ENCODE peak calls at places on chromosomes 12 and 14, in five cellular contexts. G is brain microvascular endothelial cell, B is body of pancreas, W is nephron progenitor cell, Z is tibial nerve. N is an unnamed sample.

GRCh38 chr12:51225800-51226199 is 7.9 kb upstream of the POU6F1 start:
- DNase-seq in B (no peak), G (no peak), W (no peak), Z (no peak), N (no peak)

GRCh38 chr14:20477211-20477876 is 8.1 kb downstream of the PNP start:
- DNase-seq in G (peak), B (peak), W (no peak), Z (no peak), N (no peak)

GRCh38 chr12:98464155-98464554 is 51.2 kb upstream of the TMPO start:
- DNase-seq in W (no peak), Z (no peak), B (no peak), G (peak), N (no peak)

GRCh38 chr14:49880267-49881064 is 12.4 kb upstream of the ARF6 start:
- DNase-seq in G (no peak), W (peak), Z (no peak), B (no peak), N (no peak)

GRCh38 chr12:91777268-91777997 is 368.2 kb downstream of the BTG1 start:
- DNase-seq in W (no peak), Z (no peak), G (peak), B (no peak), N (no peak)

GRCh38 chr14:99288948-99289347 is 17.0 kb upstream of the BCL11B start:
- DNase-seq in Z (no peak), B (no peak), G (no peak), W (no peak), N (no peak)

GRCh38 chr14:37230551-37231194 is 32.9 kb downstream of the MIPOL1 start:
- DNase-seq in W (peak), G (peak), B (no peak), Z (peak), N (no peak)

GRCh38 chr12:39426636-39427245 is 16.2 kb downstream of the KIF21A start:
- DNase-seq in Z (no peak), W (no peak), G (no peak), B (no peak), N (no peak)

GRCh38 chr12:76183459-76184186 is 99.1 kb upstream of the NAP1L1 start:
- DNase-seq in B (no peak), Z (peak), G (peak), W (no peak), N (no peak)

GRCh38 chr14:74488788-74489397 is 4.2 kb downstream of the NPC2 start:
- DNase-seq in W (no peak), B (no peak), Z (no peak), G (no peak), N (no peak)

GRCh38 chr12:24066865-24067264 is 117.4 kb upstream of the SOX5 start:
- DNase-seq in G (peak), Z (no peak), W (no peak), B (no peak), N (no peak)

GRCh38 chr14:72925171-72925759 is 999 bp upstream of the DCAF4 start:
- DNase-seq in Z (no peak), G (no peak), B (no peak), W (no peak), N (no peak)

GRCh38 chr12:127115468-127116035 is 1151.4 kb upstream of the TMEM132C start:
- DNase-seq in Z (no peak), W (no peak), G (no peak), B (no peak), N (no peak)

GRCh38 chr14:26841920-26842741 is 244.3 kb upstream of the NOVA1 start:
- DNase-seq in B (peak), Z (peak), W (no peak), G (peak), N (no peak)

GRCh38 chr12:23628836-23629235 is 320.6 kb downstream of the SOX5 start:
- DNase-seq in B (no peak), G (no peak), Z (no peak), W (no peak), N (no peak)

GRCh38 chr12:82527165-82527780 is 159.4 kb upstream of the TMTC2 start:
- DNase-seq in W (peak), Z (peak), B (peak), G (peak), N (no peak)

GRCh38 chr12:103800252-103800771 is 40.7 kb downstream of the NT5DC3 start:
- DNase-seq in W (no peak), Z (peak), G (peak), B (peak), N (no peak)

GRCh38 chr12:131102991-131103609 is 149.4 kb downstream of the ADGRD1 start:
- DNase-seq in Z (no peak), B (no peak), G (no peak), W (no peak), N (peak)

DNA sequence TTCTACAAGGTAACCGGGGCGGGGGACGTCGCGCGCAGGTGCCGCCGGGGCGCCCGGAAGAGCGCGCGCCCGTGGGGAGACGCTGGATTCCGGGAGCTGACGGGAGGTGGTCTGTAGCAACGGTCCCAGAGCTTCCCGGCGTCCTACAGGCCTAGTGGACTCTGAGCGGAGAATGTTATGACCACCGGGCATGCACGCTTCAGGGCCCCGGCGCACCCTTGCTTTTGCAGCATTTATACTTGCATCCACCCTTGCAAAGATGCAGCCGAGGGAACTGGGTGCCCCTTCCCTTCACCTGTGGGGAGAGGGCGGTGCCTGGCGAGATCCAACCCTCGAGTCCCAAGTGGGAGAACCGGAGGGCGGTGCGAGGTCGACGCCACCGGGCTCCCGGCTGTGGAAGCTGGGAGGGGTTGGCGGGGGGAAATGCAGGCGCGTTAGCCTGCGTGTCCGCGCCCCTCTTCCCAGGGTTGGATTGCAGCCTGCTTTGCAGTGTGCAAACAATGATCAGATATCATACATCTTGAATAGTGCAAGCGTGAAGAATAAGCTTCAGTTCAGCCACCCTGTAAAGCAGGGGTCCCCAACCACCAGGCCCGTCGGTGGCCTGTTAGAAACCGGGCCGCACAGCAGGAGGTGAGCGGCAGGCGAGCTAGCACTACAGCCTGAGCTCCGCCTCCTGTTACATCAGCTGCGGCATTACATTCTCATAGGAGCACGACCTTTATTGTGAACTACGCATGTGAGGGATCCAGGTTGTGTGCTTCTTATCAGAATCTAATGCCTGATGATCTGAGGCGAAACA is 576 bp downstream of the ERP29 start:
- DNase-seq in G (peak), Z (no peak), W (peak), B (peak), N (peak)
- TF ChIP-seq CTCF in G (no peak), Z (no peak), W (no peak), B (no peak), N (peak)

DNA sequence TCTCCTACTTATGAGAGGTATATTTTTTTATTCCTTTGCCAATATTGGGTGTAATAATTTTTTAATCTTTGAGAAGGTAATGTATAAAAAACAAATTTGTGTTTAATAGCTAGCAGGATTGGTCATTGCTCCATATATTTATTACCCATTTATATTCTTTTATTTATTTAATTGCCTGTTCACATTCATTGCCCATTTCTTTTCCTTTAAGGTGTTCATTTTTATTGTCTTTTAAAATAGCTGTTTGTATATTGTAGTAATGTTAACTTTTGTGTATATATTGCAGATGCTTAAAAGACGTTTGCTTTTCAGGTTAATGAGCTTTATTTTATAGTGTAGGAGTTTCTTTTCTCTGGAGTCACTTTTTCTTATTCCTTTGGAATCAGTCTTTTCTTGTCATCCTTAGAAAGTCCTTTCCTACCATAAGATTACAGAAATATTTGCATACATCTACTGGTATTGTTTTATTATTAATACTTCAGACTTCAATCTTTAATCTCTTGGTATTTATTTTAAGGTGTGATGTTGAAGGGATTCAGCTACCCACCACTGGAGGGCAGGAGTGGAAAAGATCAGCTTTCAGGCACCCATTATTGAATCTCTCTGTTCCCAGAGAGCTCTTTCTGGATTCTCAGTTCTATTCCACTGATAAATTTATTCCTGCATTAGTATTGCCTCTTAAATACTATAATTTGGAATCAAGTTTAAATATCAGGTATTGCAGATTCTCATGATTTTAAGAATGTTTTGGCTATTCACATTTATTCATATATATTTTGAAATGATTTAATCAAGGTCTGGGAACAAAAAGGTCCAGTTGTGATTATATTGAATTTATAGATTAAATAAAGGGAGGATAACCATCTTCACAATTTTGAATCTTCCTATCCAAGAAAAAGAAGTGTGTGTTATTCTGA is 17.3 kb downstream of the PPM1A start:
- DNase-seq in B (no peak), Z (no peak), G (peak), W (no peak), N (no peak)
- TF ChIP-seq CTCF in B (no peak), Z (no peak), G (peak), W (no peak), N (peak)

DNA sequence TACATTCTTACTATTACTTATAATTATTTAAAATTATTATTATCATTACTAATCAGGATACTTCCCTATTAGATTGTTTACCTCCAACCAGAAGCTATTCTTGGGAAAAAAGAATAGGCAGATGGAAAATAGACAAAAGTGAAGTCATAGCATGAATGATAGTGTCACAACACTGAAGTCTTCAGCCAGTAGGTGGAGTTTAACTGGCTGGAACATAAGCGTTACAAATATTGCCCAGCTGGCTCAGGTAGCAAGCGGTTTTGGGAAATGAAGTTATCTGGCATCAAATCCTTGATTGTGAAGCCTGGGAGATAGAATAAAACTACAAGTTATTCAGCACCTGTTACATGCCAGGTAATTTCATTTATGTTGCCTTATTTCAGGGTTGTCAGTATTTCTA is 762.9 kb downstream of the C12orf50 start:
- DNase-seq in Z (no peak), G (no peak), B (no peak), W (no peak), N (no peak)
- TF ChIP-seq CTCF in Z (no peak), G (peak), B (no peak), W (no peak), N (peak)

GRCh38 chr12:128798543-128799341 is 25.0 kb downstream of the SLC15A4 start:
- DNase-seq in Z (no peak), G (no peak), W (peak), B (no peak), N (no peak)
- TF ChIP-seq CTCF in Z (no peak), G (peak), W (no peak), B (no peak), N (peak)

DNA sequence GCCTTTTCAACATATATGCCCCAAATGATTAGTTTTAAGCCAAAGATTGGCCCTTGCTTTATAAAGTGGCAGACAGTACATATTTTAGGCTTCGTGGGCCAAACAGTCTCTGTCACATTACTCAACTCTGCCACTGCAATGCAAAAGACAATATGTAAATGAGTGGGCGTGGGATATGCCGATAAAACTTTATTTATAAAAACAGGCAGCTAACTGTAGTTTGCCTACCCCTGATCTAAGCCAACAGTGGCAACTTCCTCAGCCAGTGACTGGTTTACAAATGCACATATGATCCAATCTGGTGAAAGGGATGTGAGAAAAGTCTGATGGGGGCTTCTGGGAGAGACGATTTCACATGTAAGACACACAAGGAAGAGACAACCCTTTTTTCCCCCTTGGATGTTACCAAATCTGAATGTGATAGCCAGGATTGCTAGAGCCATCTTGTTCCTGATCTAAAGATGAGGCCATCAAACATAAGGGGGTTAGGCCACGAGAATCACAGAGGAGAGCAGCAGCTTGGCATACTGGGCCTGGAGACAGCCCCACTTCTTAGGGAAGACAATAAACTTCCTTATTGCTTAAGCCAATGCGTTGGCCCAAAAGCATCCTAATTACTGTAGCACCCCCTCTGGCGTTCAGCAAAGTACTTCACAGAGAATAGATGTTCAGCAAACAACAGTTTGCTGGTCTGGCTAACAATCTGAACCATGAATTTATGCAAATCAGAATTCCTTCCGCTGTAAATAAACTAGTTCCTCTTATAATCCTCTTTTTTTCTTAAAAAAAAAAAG is 75.2 kb upstream of the TMCC3 start:
- DNase-seq in Z (peak), B (no peak), W (no peak), G (peak), N (no peak)
- TF ChIP-seq CTCF in Z (peak), B (no peak), W (peak), G (peak), N (peak)

DNA sequence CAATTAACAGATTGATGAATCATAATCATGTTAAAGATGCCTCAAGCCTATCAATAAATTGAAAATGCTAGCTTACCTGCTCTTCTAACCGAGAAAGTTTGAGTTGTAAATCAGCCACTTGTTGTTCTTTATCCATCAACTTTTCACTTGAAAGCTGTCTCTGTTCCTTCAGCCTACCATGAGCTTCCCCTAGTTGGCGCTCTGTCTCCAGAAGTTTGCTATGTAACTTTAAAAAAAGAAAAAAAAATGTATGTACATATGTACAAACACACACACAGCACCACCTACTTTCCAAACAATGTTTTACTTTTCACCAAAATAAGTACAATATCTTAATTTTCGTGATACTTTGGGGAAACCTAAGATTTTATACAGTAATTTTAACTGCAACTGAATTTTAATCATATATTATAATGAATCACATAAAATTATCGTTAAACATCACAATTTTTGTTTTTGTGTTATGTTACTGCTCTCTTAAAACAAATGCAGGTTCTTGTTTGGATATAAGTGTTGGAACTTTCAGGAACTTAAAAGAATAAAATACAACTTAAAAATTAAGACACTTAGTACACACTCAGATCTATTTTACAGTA is 101.2 kb downstream of the EEA1 start:
- DNase-seq in G (peak), B (no peak), W (peak), Z (peak), N (no peak)
- TF ChIP-seq CTCF in G (peak), B (peak), W (peak), Z (peak), N (peak)

GRCh38 chr12:27081668-27082091 is 698 bp downstream of the C12orf71 start:
- DNase-seq in G (peak), B (no peak), Z (no peak), W (no peak), N (no peak)
- TF ChIP-seq CTCF in G (peak), B (no peak), Z (no peak), W (no peak), N (no peak)

GRCh38 chr12:111074559-111074958 is 154.2 kb upstream of the MYL2 start:
- DNase-seq in B (peak), G (no peak), W (no peak), Z (no peak), N (no peak)
- TF ChIP-seq CTCF in B (no peak), G (no peak), W (no peak), Z (no peak), N (no peak)

DNA sequence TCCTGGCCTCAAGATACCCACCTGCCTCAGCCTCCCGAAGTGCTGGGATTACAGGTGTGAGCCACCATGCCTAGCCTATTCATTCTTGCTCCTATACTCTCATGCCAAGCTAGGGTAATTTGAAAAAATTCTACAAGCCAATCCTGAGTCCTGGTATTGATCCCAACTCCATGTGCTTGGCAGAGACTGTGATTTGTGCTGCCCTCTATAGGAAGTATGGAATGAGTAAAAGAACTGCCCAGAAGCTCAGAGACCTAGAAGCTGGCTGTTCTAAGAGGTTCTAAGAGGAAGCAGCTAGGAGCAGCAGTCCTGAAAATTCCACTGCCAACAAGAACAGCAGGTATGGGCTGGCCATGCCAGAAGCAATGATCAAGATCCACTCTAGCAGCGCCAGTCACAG is 402.5 kb downstream of the PCNX1 start:
- DNase-seq in G (no peak), W (no peak), Z (no peak), B (no peak), N (no peak)
- TF ChIP-seq CTCF in G (peak), W (no peak), Z (no peak), B (no peak), N (peak)

GRCh38 chr12:92987362-92987761 is 58.3 kb upstream of the EEA1 start:
- DNase-seq in G (peak), Z (peak), B (no peak), W (peak), N (no peak)
- TF ChIP-seq CTCF in G (peak), Z (peak), B (peak), W (peak), N (peak)